ENCODE peak calls at places on chromosomes 1 and 21, in seven cellular contexts. One of them, this sample, is unnamed.

GRCh38 chr1:40224040-40224439 is 23.7 kb upstream of the TMCO2 start:
- DNase-seq in neural progenitor cell: no peak
- DNase-seq in ovary: no peak
- DNase-seq in CD8-positive, alpha-beta T cell: no peak
- DNase-seq in Peyer's patch: no peak
- DNase-seq in GM10248: no peak
- DNase-seq in fibroblast of pulmonary artery: no peak
- DNase-seq in this sample: no peak

GRCh38 chr1:119266386-119266785 is 102.2 kb upstream of the HAO2 start:
- DNase-seq in neural progenitor cell: no peak
- DNase-seq in ovary: no peak
- DNase-seq in CD8-positive, alpha-beta T cell: no peak
- DNase-seq in Peyer's patch: no peak
- DNase-seq in GM10248: peak
- DNase-seq in fibroblast of pulmonary artery: no peak
- DNase-seq in this sample: no peak

GRCh38 chr1:88608139-88608943 is 75.7 kb upstream of the PKN2 start:
- DNase-seq in neural progenitor cell: peak
- DNase-seq in ovary: no peak
- DNase-seq in CD8-positive, alpha-beta T cell: no peak
- DNase-seq in Peyer's patch: no peak
- DNase-seq in GM10248: peak
- DNase-seq in fibroblast of pulmonary artery: peak
- DNase-seq in this sample: no peak

GRCh38 chr1:176058686-176059085 is 148.4 kb downstream of the COP1 start:
- DNase-seq in neural progenitor cell: peak
- DNase-seq in ovary: no peak
- DNase-seq in CD8-positive, alpha-beta T cell: no peak
- DNase-seq in Peyer's patch: no peak
- DNase-seq in GM10248: no peak
- DNase-seq in fibroblast of pulmonary artery: no peak
- DNase-seq in this sample: no peak

GRCh38 chr1:21244986-21245687 is 45.1 kb downstream of the ECE1 start:
- DNase-seq in neural progenitor cell: peak
- DNase-seq in ovary: no peak
- DNase-seq in CD8-positive, alpha-beta T cell: no peak
- DNase-seq in Peyer's patch: no peak
- DNase-seq in GM10248: no peak
- DNase-seq in fibroblast of pulmonary artery: no peak
- DNase-seq in this sample: no peak

GRCh38 chr1:184483101-184483813 is 96.4 kb downstream of the C1orf21 start:
- DNase-seq in neural progenitor cell: no peak
- DNase-seq in ovary: peak
- DNase-seq in CD8-positive, alpha-beta T cell: no peak
- DNase-seq in Peyer's patch: no peak
- DNase-seq in GM10248: no peak
- DNase-seq in fibroblast of pulmonary artery: peak
- DNase-seq in this sample: no peak

GRCh38 chr1:225868631-225869330 is 13.4 kb downstream of the TMEM63A start:
- DNase-seq in neural progenitor cell: no peak
- DNase-seq in ovary: no peak
- DNase-seq in CD8-positive, alpha-beta T cell: no peak
- DNase-seq in Peyer's patch: no peak
- DNase-seq in GM10248: no peak
- DNase-seq in fibroblast of pulmonary artery: no peak
- DNase-seq in this sample: no peak

GRCh38 chr21:45048968-45049367 is 25.4 kb upstream of the ADARB1 start:
- DNase-seq in neural progenitor cell: no peak
- DNase-seq in ovary: no peak
- DNase-seq in CD8-positive, alpha-beta T cell: no peak
- DNase-seq in Peyer's patch: no peak
- DNase-seq in GM10248: no peak
- DNase-seq in fibroblast of pulmonary artery: no peak
- DNase-seq in this sample: no peak

GRCh38 chr1:54290443-54291184 is 90.6 kb downstream of the MRPL37 start:
- DNase-seq in neural progenitor cell: no peak
- DNase-seq in ovary: no peak
- DNase-seq in CD8-positive, alpha-beta T cell: no peak
- DNase-seq in Peyer's patch: peak
- DNase-seq in GM10248: no peak
- DNase-seq in fibroblast of pulmonary artery: peak
- DNase-seq in this sample: no peak

GRCh38 chr1:156845055-156845952 is 13.6 kb downstream of the INSRR start:
- DNase-seq in neural progenitor cell: peak
- DNase-seq in ovary: no peak
- DNase-seq in CD8-positive, alpha-beta T cell: peak
- DNase-seq in Peyer's patch: no peak
- DNase-seq in GM10248: no peak
- DNase-seq in fibroblast of pulmonary artery: no peak
- DNase-seq in this sample: peak

GRCh38 chr1:94416901-94417701 is 1.1 kb upstream of the ABCD3 start:
- DNase-seq in neural progenitor cell: no peak
- DNase-seq in ovary: peak
- DNase-seq in CD8-positive, alpha-beta T cell: no peak
- DNase-seq in Peyer's patch: no peak
- DNase-seq in GM10248: no peak
- DNase-seq in fibroblast of pulmonary artery: peak
- DNase-seq in this sample: no peak

GRCh38 chr1:150484431-150484830 is 2.8 kb upstream of the TARS2 start:
- DNase-seq in neural progenitor cell: no peak
- DNase-seq in ovary: no peak
- DNase-seq in CD8-positive, alpha-beta T cell: no peak
- DNase-seq in Peyer's patch: no peak
- DNase-seq in GM10248: no peak
- DNase-seq in fibroblast of pulmonary artery: no peak
- DNase-seq in this sample: no peak

GRCh38 chr1:210250998-210251679 is 18.5 kb downstream of the SERTAD4 start:
- DNase-seq in neural progenitor cell: peak
- DNase-seq in ovary: peak
- DNase-seq in CD8-positive, alpha-beta T cell: no peak
- DNase-seq in Peyer's patch: peak
- DNase-seq in GM10248: no peak
- DNase-seq in fibroblast of pulmonary artery: no peak
- DNase-seq in this sample: no peak

GRCh38 chr1:208977861-208978260 is 605.7 kb upstream of the CAMK1G start:
- DNase-seq in neural progenitor cell: no peak
- DNase-seq in ovary: no peak
- DNase-seq in CD8-positive, alpha-beta T cell: no peak
- DNase-seq in Peyer's patch: no peak
- DNase-seq in GM10248: no peak
- DNase-seq in fibroblast of pulmonary artery: peak
- DNase-seq in this sample: no peak

GRCh38 chr21:26448751-26449150 is 124.3 kb downstream of the CYYR1 start:
- DNase-seq in neural progenitor cell: no peak
- DNase-seq in ovary: no peak
- DNase-seq in CD8-positive, alpha-beta T cell: no peak
- DNase-seq in Peyer's patch: no peak
- DNase-seq in GM10248: no peak
- DNase-seq in fibroblast of pulmonary artery: peak
- DNase-seq in this sample: no peak

GRCh38 chr1:43878440-43878839 is 55.2 kb upstream of the ARTN start:
- DNase-seq in neural progenitor cell: no peak
- DNase-seq in ovary: no peak
- DNase-seq in CD8-positive, alpha-beta T cell: no peak
- DNase-seq in Peyer's patch: no peak
- DNase-seq in GM10248: no peak
- DNase-seq in fibroblast of pulmonary artery: no peak
- DNase-seq in this sample: no peak

GRCh38 chr1:151841141-151841540 is 1.5 kb upstream of the C2CD4D start:
- DNase-seq in neural progenitor cell: no peak
- DNase-seq in ovary: no peak
- DNase-seq in CD8-positive, alpha-beta T cell: no peak
- DNase-seq in Peyer's patch: no peak
- DNase-seq in GM10248: no peak
- DNase-seq in fibroblast of pulmonary artery: peak
- DNase-seq in this sample: no peak

GRCh38 chr1:175824079-175824478 is 80.7 kb upstream of the TNR start:
- DNase-seq in neural progenitor cell: peak
- DNase-seq in ovary: no peak
- DNase-seq in CD8-positive, alpha-beta T cell: no peak
- DNase-seq in Peyer's patch: no peak
- DNase-seq in GM10248: no peak
- DNase-seq in fibroblast of pulmonary artery: no peak
- DNase-seq in this sample: no peak

GRCh38 chr1:246567258-246568235 is 1.3 kb downstream of the CNST start:
- DNase-seq in neural progenitor cell: peak
- DNase-seq in ovary: no peak
- DNase-seq in CD8-positive, alpha-beta T cell: no peak
- DNase-seq in Peyer's patch: no peak
- DNase-seq in GM10248: no peak
- DNase-seq in fibroblast of pulmonary artery: peak
- DNase-seq in this sample: no peak

GRCh38 chr1:237562247-237562823 is 328.4 kb downstream of the ZP4 start:
- DNase-seq in neural progenitor cell: peak
- DNase-seq in ovary: no peak
- DNase-seq in CD8-positive, alpha-beta T cell: no peak
- DNase-seq in Peyer's patch: no peak
- DNase-seq in GM10248: peak
- DNase-seq in fibroblast of pulmonary artery: peak
- DNase-seq in this sample: no peak

GRCh38 chr1:47725000-47725731 is 272.0 kb downstream of the TRABD2B start:
- DNase-seq in neural progenitor cell: peak
- DNase-seq in ovary: no peak
- DNase-seq in CD8-positive, alpha-beta T cell: no peak
- DNase-seq in Peyer's patch: no peak
- DNase-seq in GM10248: no peak
- DNase-seq in fibroblast of pulmonary artery: no peak
- DNase-seq in this sample: no peak

GRCh38 chr1:47727051-47727708 is 270.0 kb downstream of the TRABD2B start:
- DNase-seq in neural progenitor cell: no peak
- DNase-seq in ovary: no peak
- DNase-seq in CD8-positive, alpha-beta T cell: no peak
- DNase-seq in Peyer's patch: no peak
- DNase-seq in GM10248: no peak
- DNase-seq in fibroblast of pulmonary artery: no peak
- DNase-seq in this sample: no peak

GRCh38 chr1:47725732-47726495 is 271.3 kb downstream of the TRABD2B start:
- DNase-seq in neural progenitor cell: peak
- DNase-seq in ovary: peak
- DNase-seq in CD8-positive, alpha-beta T cell: peak
- DNase-seq in Peyer's patch: peak
- DNase-seq in GM10248: peak
- DNase-seq in fibroblast of pulmonary artery: peak
- DNase-seq in this sample: peak

GRCh38 chr1:47724427-47724999 is 272.7 kb downstream of the TRABD2B start:
- DNase-seq in neural progenitor cell: no peak
- DNase-seq in ovary: no peak
- DNase-seq in CD8-positive, alpha-beta T cell: no peak
- DNase-seq in Peyer's patch: no peak
- DNase-seq in GM10248: no peak
- DNase-seq in fibroblast of pulmonary artery: no peak
- DNase-seq in this sample: no peak

GRCh38 chr1:47726496-47726855 is 270.7 kb downstream of the TRABD2B start:
- DNase-seq in neural progenitor cell: no peak
- DNase-seq in ovary: no peak
- DNase-seq in CD8-positive, alpha-beta T cell: no peak
- DNase-seq in Peyer's patch: no peak
- DNase-seq in GM10248: no peak
- DNase-seq in fibroblast of pulmonary artery: no peak
- DNase-seq in this sample: no peak
- TF ChIP-seq CTCF in neural progenitor cell: no peak
- TF ChIP-seq CTCF in ovary: no peak
- TF ChIP-seq CTCF in CD8-positive, alpha-beta T cell: no peak
- TF ChIP-seq CTCF in Peyer's patch: no peak
- TF ChIP-seq CTCF in GM10248: no peak
- TF ChIP-seq CTCF in fibroblast of pulmonary artery: no peak
- TF ChIP-seq CTCF in this sample: no peak

GRCh38 chr1:206738370-206739366 is 31.9 kb upstream of the IL19 start:
- DNase-seq in neural progenitor cell: peak
- DNase-seq in ovary: no peak
- DNase-seq in CD8-positive, alpha-beta T cell: no peak
- DNase-seq in Peyer's patch: no peak
- DNase-seq in GM10248: no peak
- DNase-seq in fibroblast of pulmonary artery: peak
- DNase-seq in this sample: no peak
- TF ChIP-seq CTCF in neural progenitor cell: peak
- TF ChIP-seq CTCF in ovary: no peak
- TF ChIP-seq CTCF in CD8-positive, alpha-beta T cell: no peak
- TF ChIP-seq CTCF in Peyer's patch: no peak
- TF ChIP-seq CTCF in GM10248: peak
- TF ChIP-seq CTCF in fibroblast of pulmonary artery: peak
- TF ChIP-seq CTCF in this sample: no peak

DNA sequence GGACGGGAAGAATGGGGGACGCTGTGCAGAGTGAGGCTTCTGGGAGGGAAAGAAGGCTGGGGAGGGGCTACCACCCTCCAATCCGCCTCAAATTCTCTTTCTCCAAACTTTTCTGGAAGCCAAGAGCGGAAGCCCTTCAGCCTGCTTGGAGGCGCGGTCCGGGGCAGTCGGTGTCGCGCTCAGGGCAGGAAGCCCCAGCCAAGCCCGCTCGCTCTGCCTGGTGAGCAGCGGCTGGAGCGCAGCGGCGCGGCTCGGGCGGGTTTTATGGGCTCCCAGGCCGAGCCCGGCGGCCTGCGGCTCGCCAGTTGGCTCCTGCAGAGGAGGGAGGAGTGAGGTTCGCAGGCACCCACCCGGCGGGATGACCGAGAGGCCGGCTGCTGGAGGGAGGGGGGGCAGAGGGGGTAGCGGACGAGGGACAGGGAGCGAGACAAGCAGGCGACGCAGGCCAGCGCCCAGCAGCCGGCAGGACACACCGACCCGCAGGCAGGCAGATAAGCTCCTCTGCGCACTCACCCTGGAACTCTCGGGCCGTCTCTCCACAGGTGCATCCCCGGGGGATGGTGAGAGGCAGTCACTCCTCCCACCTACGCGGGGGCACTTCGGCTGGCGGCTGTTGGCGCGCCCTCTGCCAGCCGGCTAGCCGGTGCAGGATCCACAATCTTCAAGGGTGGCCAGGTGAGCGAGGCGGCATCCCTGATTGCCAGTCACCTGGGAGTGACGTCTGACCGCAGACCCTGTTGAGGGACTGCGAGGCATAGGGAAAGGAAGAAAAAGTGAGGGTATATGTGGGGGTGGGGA is at the start of gene AVPR1B:
- DNase-seq in neural progenitor cell: peak
- DNase-seq in ovary: no peak
- DNase-seq in CD8-positive, alpha-beta T cell: no peak
- DNase-seq in Peyer's patch: peak
- DNase-seq in GM10248: no peak
- DNase-seq in fibroblast of pulmonary artery: peak
- DNase-seq in this sample: no peak
- TF ChIP-seq CTCF in neural progenitor cell: peak
- TF ChIP-seq CTCF in ovary: no peak
- TF ChIP-seq CTCF in CD8-positive, alpha-beta T cell: no peak
- TF ChIP-seq CTCF in Peyer's patch: no peak
- TF ChIP-seq CTCF in GM10248: no peak
- TF ChIP-seq CTCF in fibroblast of pulmonary artery: no peak
- TF ChIP-seq CTCF in this sample: no peak

DNA sequence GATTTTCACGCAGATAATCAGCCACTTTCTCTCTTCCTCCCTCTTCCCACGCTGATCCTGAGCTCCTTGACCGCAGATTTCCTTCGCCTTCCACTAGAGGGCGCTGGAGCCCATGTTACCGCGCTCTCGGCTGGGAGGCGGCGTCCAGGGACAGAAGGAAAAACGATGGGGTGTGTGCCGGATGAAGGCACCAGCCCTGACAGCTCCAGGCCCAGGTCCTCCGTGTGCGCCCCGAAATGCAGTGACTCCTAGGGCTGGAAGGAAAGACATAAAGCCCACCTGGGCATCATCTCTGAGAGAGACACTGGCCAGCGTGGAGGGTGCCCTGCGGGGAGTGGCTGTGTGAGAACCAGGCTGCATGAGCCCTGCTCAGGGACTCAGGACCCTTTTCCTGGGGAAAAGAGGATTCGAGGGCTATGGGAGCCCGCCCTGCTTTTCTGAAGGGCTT is 44.9 kb upstream of the CYP2J2 start:
- DNase-seq in neural progenitor cell: peak
- DNase-seq in ovary: peak
- DNase-seq in CD8-positive, alpha-beta T cell: peak
- DNase-seq in Peyer's patch: peak
- DNase-seq in GM10248: peak
- DNase-seq in fibroblast of pulmonary artery: peak
- DNase-seq in this sample: no peak
- TF ChIP-seq CTCF in neural progenitor cell: peak
- TF ChIP-seq CTCF in ovary: peak
- TF ChIP-seq CTCF in CD8-positive, alpha-beta T cell: peak
- TF ChIP-seq CTCF in Peyer's patch: peak
- TF ChIP-seq CTCF in GM10248: peak
- TF ChIP-seq CTCF in fibroblast of pulmonary artery: peak
- TF ChIP-seq CTCF in this sample: peak